ENCODE peak calls at places on chromosome 19, in six cellular contexts. R is IMR-90, Q is neuronal stem cell, E is H9, F is mesenchymal stem cell, B is H1. K is an unnamed sample.

GRCh38 chr19:9862897-9863296 is 27.8 kb downstream of the PIN1 start:
- DNase-seq in B (no peak), Q (no peak), E (no peak), F (no peak), R (no peak), K (no peak)

GRCh38 chr19:8611890-8612806 is 1.6 kb upstream of the ADAMTS10 start:
- DNase-seq in B (no peak), E (peak), F (peak), R (peak), Q (no peak), K (no peak)

GRCh38 chr19:56764296-56764695 is 76.2 kb downstream of the PEG3 start:
- DNase-seq in E (no peak), B (no peak), Q (no peak), R (no peak), F (no peak), K (peak)

GRCh38 chr19:23440207-23440606 is 44.9 kb upstream of the ZNF91 start:
- DNase-seq in B (peak), E (peak), F (no peak), R (no peak), Q (no peak), K (peak)

GRCh38 chr19:35727053-35727955 is 9.5 kb downstream of the KMT2B start:
- DNase-seq in Q (no peak), B (no peak), R (no peak), E (no peak), F (no peak), K (no peak)

GRCh38 chr19:18514800-18515682 is 6.8 kb downstream of the ELL start:
- DNase-seq in E (no peak), B (no peak), F (peak), Q (no peak), R (peak), K (peak)

GRCh38 chr19:17950310-17951150 is 16.4 kb upstream of the KCNN1 start:
- DNase-seq in E (peak), R (no peak), B (peak), Q (no peak), F (no peak), K (peak)

GRCh38 chr19:35797663-35798062 is 15.0 kb downstream of the PRODH2 start:
- DNase-seq in F (no peak), B (peak), R (no peak), E (peak), Q (no peak), K (no peak)

GRCh38 chr19:58522709-58523108 is 3.1 kb upstream of the ZBTB45 start:
- DNase-seq in B (no peak), R (no peak), Q (no peak), F (no peak), E (peak), K (no peak)

GRCh38 chr19:40057166-40057565 is 1.1 kb upstream of the ZNF780B start:
- DNase-seq in Q (no peak), F (no peak), R (no peak), E (no peak), B (no peak), K (no peak)

GRCh38 chr19:41707871-41708371 is 505 bp upstream of the CEACAM5 start:
- DNase-seq in R (no peak), F (no peak), B (no peak), Q (no peak), E (no peak), K (no peak)

GRCh38 chr19:48501961-48502719 is 9.5 kb downstream of the LMTK3 start:
- DNase-seq in Q (peak), B (peak), F (peak), R (no peak), E (peak), K (peak)

GRCh38 chr19:52922841-52923781 is at the start of gene ZNF888:
- DNase-seq in F (peak), B (peak), R (peak), Q (peak), E (peak), K (peak)

GRCh38 chr19:52722062-52723005 is 12.5 kb downstream of the ZNF611 start:
- DNase-seq in B (no peak), E (no peak), Q (no peak), R (peak), F (peak), K (peak)

GRCh38 chr19:5037936-5038335 is 69.0 kb downstream of the KDM4B start:
- DNase-seq in F (no peak), Q (no peak), R (no peak), E (no peak), B (no peak), K (no peak)

GRCh38 chr19:4337906-4338440 is 654 bp downstream of the STAP2 start:
- DNase-seq in B (no peak), F (peak), E (no peak), Q (no peak), R (no peak), K (peak)

GRCh38 chr19:50178320-50178719 is 15.2 kb upstream of the IZUMO2 start:
- DNase-seq in B (no peak), Q (no peak), E (no peak), F (no peak), R (no peak), K (no peak)

GRCh38 chr19:33005440-33005839 is 33.4 kb downstream of the FAAP24 start:
- DNase-seq in Q (no peak), F (no peak), R (no peak), E (no peak), B (no peak), K (peak)

GRCh38 chr19:54201980-54202379 is 1.3 kb downstream of the RPS9 start:
- DNase-seq in B (no peak), F (peak), Q (no peak), E (no peak), R (no peak), K (no peak)

GRCh38 chr19:3784607-3785463 is 1.3 kb downstream of the MATK start:
- DNase-seq in F (no peak), Q (no peak), E (peak), B (peak), R (no peak), K (no peak)

GRCh38 chr19:11092181-11092538 is 2.9 kb downstream of the LDLR start:
- DNase-seq in R (peak), Q (no peak), B (no peak), E (no peak), F (peak), K (peak)

GRCh38 chr19:40745402-40745780 is 4.9 kb downstream of the ACTMAP start:
- DNase-seq in F (peak), Q (no peak), E (no peak), R (peak), B (no peak), K (peak)

GRCh38 chr19:16889429-16889882 is 657 bp downstream of the F2RL3 start:
- DNase-seq in R (no peak), Q (no peak), B (no peak), F (peak), E (no peak), K (no peak)

GRCh38 chr19:20565321-20566018 is at the start of gene ZNF737:
- DNase-seq in E (peak), Q (peak), R (peak), F (peak), B (peak), K (peak)
- H3K4ac ChIP-seq in E (no peak), Q (no peak), R (peak), F (peak), B (no peak), K (peak)

GRCh38 chr19:1189419-1189818 is 15.4 kb upstream of the SBNO2 start:
- DNase-seq in B (no peak), E (no peak), Q (no peak), R (peak), F (no peak), K (no peak)
- H2AFZ ChIP-seq in B (peak), E (no peak), Q (peak), R (peak), F (no peak), K (peak)

GRCh38 chr19:46299004-46299509 is 2.2 kb downstream of the HIF3A start:
- DNase-seq in F (peak), Q (no peak), R (peak), E (no peak), B (no peak), K (no peak)
- H3K27ac ChIP-seq in F (peak), Q (no peak), R (no peak), E (no peak), B (no peak), K (no peak)

GRCh38 chr19:7394728-7395359 is 46.1 kb downstream of the ARHGEF18 start:
- DNase-seq in Q (peak), B (peak), R (peak), E (peak), F (peak), K (peak)
- H3K4ac ChIP-seq in Q (no peak), B (no peak), R (peak), E (no peak), F (peak), K (peak)

DNA sequence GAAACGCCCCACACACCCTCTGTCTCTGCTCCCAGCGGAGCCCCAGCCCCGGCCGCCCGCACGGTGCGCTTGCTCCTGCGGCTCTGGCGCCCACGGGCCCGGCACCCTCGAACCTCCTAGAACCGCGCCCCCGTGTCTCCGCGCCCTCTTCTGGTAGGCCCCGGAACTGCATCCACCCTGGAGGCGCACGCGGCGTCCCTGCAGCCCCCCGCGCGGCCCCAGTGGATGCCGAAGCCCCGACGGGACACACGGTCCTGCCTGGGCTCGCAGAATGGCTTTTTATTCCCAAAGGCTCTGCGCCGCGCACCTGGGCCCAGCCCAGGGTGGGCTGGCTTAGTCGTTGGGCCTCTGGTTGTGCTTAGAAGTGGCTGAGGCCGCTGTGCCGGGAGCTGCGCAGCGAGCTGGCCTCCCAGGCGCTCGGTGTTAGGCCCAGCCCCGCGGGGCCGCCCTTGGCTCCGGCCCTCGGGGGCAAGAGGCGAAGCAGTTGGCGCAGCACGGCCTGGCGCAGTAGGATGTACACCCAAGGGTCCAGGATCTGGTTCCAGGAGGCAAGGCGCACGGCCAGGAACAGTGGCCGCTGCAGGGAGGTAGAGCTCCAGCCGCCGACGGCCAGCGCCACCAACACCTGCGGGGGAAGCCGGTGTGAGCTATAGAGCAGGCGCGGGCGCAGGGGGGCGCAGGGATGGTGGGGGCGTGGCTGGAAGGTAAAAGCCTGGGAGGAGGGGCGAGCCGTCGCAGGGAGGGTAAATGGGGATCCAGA is 2.8 kb downstream of the PTGER1 start:
- DNase-seq in B (peak), F (peak), Q (peak), R (peak), E (peak), K (peak)
- H2AFZ ChIP-seq in B (peak), F (peak), Q (peak), R (peak), E (no peak), K (peak)

GRCh38 chr19:38661996-38662395 is 14.5 kb downstream of the ACTN4 start:
- DNase-seq in B (no peak), R (no peak), E (no peak), Q (no peak), F (no peak), K (peak)
- H3K27ac ChIP-seq in B (no peak), R (peak), E (no peak), Q (no peak), F (peak), K (peak)

DNA sequence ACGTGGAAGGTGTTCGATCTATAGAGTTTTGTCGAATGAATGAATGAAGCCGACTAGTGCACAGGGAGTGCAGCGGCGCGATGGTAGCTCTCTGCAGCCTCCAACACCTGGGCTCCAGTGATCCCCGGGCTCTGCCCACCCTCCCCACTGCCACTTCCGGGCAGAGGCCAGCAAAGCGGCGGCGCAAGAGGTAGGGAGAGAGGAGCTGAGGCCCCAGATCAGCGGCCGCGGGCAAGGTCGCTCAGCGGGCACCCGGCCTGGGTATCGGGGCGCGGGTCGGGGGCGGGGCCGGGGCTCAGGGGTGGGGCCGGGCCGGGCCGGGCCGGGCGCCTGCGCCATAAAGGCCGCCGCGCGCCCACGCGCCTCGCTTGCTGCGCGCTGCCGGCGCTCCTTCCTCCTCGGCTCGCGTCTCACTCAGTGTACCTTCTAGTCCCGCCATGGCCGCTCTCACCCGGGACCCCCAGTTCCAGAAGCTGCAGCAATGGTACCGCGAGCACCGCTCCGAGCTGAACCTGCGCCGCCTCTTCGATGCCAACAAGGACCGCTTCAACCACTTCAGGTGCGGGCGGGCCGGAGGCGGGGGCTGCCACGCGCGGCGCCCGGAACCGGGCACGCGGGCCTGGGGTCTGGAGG is at the start of gene GPI:
- DNase-seq in B (peak), F (peak), E (peak), Q (no peak), R (peak), K (no peak)
- H3K4ac ChIP-seq in B (peak), F (no peak), E (no peak), Q (no peak), R (peak), K (peak)

GRCh38 chr19:30026933-30027332 is 84.9 kb downstream of the URI1 start:
- DNase-seq in R (no peak), B (no peak), Q (no peak), E (no peak), F (no peak), K (no peak)
- H2AFZ ChIP-seq in R (no peak), B (no peak), Q (no peak), E (no peak), F (no peak), K (no peak)